ENCODE peak calls at places on chromosomes 12 and 14, in nine cellular contexts. B is right lobe of liver, G is uterus, V is HepG2, J is lower leg skin, C is suprapubic skin, T is A549, U is IMR-90, L is transverse colon. F is an unnamed sample.

GRCh38 chr12:107514887-107515445 is 170.6 kb upstream of the PWP1 start:
- DNase-seq in B (no peak), G (no peak), V (peak), J (no peak), C (no peak), T (peak), U (peak), L (no peak), F (no peak)

GRCh38 chr12:112820796-112821195 is 29.2 kb downstream of the RPH3A start:
- DNase-seq in B (no peak), G (no peak), V (no peak), J (no peak), C (no peak), T (no peak), U (no peak), L (no peak), F (no peak)

GRCh38 chr14:77032483-77032853 is 4.0 kb upstream of the IRF2BPL start:
- DNase-seq in B (no peak), G (no peak), V (no peak), J (no peak), C (no peak), T (no peak), U (no peak), L (no peak), F (no peak)

GRCh38 chr14:95364481-95365209 is 44.9 kb upstream of the CLMN start:
- DNase-seq in B (peak), G (no peak), V (peak), J (peak), C (no peak), T (no peak), U (no peak), L (no peak), F (no peak)

GRCh38 chr14:21921453-21921852 is 247.8 kb upstream of the OR4E1 start:
- DNase-seq in B (no peak), G (no peak), V (no peak), J (no peak), C (no peak), T (no peak), U (no peak), L (no peak), F (no peak)

GRCh38 chr12:55816876-55817351 is 610 bp downstream of the SARNP start:
- DNase-seq in B (no peak), G (no peak), V (no peak), J (no peak), C (no peak), T (peak), U (peak), L (no peak), F (peak)

GRCh38 chr12:98532687-98533304 is 17.4 kb downstream of the TMPO start:
- DNase-seq in B (no peak), G (no peak), V (peak), J (no peak), C (no peak), T (peak), U (peak), L (no peak), F (peak)

GRCh38 chr12:3905664-3906063 is 32.5 kb upstream of the PARP11 start:
- DNase-seq in B (no peak), G (no peak), V (no peak), J (no peak), C (no peak), T (no peak), U (no peak), L (no peak), F (no peak)

GRCh38 chr12:75642226-75642625 is 130.8 kb upstream of the KRR1 start:
- DNase-seq in B (no peak), G (no peak), V (no peak), J (no peak), C (no peak), T (no peak), U (no peak), L (no peak), F (no peak)

GRCh38 chr14:31020834-31021575 is 4.4 kb upstream of the AP4S1 start:
- DNase-seq in B (no peak), G (no peak), V (no peak), J (no peak), C (no peak), T (no peak), U (no peak), L (no peak), F (no peak)

GRCh38 chr12:52052471-52053186 is 1.4 kb downstream of the NR4A1 start:
- DNase-seq in B (no peak), G (no peak), V (no peak), J (no peak), C (no peak), T (no peak), U (peak), L (peak), F (no peak)

DNA sequence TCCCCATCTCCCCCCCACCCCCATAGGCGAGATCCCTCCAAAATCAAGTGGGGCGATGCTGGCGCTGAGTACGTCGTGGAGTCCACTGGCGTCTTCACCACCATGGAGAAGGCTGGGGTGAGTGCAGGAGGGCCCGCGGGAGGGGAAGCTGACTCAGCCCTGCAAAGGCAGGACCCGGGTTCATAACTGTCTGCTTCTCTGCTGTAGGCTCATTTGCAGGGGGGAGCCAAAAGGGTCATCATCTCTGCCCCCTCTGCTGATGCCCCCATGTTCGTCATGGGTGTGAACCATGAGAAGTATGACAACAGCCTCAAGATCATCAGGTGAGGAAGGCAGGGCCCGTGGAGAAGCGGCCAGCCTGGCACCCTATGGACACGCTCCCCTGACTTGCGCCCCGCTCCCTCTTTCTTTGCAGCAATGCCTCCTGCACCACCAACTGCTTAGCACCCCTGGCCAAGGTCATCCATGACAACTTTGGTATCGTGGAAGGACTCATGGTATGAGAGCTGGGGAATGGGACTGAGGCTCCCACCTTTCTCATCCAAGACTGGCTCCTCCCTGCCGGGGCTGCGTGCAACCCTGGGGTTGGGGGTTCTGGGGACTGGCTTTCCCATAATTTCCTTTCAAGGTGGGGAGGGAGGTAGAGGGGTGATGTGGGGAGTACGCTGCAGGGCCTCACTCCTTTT is 2.7 kb downstream of the GAPDH start:
- DNase-seq in B (no peak), G (no peak), V (peak), J (peak), C (no peak), T (no peak), U (no peak), L (no peak), F (no peak)
- TF ChIP-seq POLR2A in B (no peak), G (no peak), V (no peak), J (no peak), C (no peak), T (no peak), U (peak), L (no peak), F (no peak)

GRCh38 chr12:116277393-116278258 is at the start of gene MED13L:
- DNase-seq in B (peak), G (peak), V (peak), J (peak), C (peak), T (peak), U (peak), L (peak), F (peak)
- TF ChIP-seq POLR2A in B (peak), G (peak), V (peak), J (no peak), C (peak), T (peak), U (peak), L (peak), F (no peak)

GRCh38 chr12:633731-634130 is 29.5 kb downstream of the NINJ2 start:
- DNase-seq in B (no peak), G (no peak), V (peak), J (no peak), C (no peak), T (no peak), U (no peak), L (no peak), F (no peak)

GRCh38 chr12:632102-632696 is 31.0 kb downstream of the NINJ2 start:
- DNase-seq in B (no peak), G (no peak), V (peak), J (no peak), C (no peak), T (peak), U (peak), L (no peak), F (no peak)

GRCh38 chr12:627285-627684 is 36.0 kb downstream of the NINJ2 start:
- DNase-seq in B (no peak), G (no peak), V (no peak), J (no peak), C (no peak), T (no peak), U (no peak), L (no peak), F (no peak)

GRCh38 chr12:627863-628805 is 35.1 kb downstream of the NINJ2 start:
- DNase-seq in B (peak), G (no peak), V (peak), J (no peak), C (no peak), T (no peak), U (no peak), L (no peak), F (no peak)

GRCh38 chr12:630656-631632 is 32.3 kb downstream of the NINJ2 start:
- DNase-seq in B (peak), G (no peak), V (no peak), J (peak), C (no peak), T (no peak), U (no peak), L (peak), F (peak)
- TF ChIP-seq POLR2A in B (peak), G (no peak), V (no peak), J (no peak), C (no peak), T (no peak), U (no peak), L (peak), F (peak)

DNA sequence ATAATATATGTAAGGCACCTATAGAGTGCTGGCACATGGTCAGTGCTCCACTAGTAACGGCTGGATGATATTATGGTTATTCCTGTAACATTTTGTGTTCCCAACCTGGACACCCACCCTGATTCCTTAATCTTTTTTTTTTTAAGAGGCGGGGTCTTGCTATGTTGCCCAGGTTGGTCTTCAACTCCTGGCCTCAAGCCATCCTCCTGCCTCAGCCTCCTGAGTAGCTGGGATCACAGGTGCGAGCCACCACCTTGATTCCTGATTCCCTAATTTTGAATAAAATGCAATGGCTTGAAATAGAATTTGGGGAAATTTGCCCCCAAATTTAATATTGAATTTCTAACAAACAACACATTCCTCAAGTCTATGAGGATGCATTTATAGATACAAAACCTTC is 7.4 kb downstream of the C14orf93 start:
- DNase-seq in B (no peak), G (no peak), V (no peak), J (no peak), C (no peak), T (no peak), U (no peak), L (no peak), F (no peak)
- TF ChIP-seq POLR2A in B (no peak), G (no peak), V (no peak), J (no peak), C (no peak), T (no peak), U (no peak), L (no peak), F (no peak)

DNA sequence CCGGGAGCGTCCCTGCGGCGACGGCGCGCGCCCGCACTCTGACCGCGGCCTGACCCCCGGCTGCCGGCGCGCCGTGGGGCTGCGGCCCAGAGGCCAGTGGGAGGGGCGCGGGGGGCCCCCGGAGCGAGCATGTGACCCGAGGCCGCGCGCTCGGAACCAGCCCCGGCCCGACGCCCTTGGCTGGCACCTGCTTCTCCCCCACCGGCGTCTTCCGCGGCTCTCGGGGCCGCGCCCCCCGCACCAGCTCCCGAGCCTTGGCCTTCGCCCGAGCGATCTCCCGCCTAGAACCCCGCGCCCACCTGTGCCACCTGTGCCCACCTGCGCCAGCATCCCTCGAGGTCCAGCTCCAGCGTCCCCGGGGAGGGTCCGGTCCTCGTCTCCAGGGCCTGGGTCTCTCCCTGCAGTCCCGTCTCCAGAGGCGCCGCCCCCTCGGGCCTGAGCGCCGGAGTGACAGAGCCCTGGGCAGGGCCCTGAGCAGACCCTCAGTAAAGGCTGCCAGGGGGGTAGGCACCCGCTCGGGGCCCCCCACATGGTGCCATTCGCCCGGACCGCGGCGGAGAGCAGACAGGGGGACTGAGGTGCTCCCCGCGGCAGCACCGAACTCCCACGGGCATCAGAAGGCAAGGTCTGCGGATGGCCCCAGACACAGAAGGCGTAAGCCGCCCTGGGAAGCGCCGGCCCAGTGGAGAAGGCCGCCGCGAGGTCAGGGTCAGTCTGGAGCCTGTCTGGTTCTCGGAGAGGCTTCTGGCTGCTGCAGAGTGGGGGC is 762 bp upstream of the PPP1R13B start:
- DNase-seq in B (peak), G (peak), V (peak), J (peak), C (peak), T (no peak), U (no peak), L (peak), F (no peak)
- TF ChIP-seq POLR2A in B (no peak), G (no peak), V (no peak), J (no peak), C (no peak), T (no peak), U (no peak), L (no peak), F (no peak)

DNA sequence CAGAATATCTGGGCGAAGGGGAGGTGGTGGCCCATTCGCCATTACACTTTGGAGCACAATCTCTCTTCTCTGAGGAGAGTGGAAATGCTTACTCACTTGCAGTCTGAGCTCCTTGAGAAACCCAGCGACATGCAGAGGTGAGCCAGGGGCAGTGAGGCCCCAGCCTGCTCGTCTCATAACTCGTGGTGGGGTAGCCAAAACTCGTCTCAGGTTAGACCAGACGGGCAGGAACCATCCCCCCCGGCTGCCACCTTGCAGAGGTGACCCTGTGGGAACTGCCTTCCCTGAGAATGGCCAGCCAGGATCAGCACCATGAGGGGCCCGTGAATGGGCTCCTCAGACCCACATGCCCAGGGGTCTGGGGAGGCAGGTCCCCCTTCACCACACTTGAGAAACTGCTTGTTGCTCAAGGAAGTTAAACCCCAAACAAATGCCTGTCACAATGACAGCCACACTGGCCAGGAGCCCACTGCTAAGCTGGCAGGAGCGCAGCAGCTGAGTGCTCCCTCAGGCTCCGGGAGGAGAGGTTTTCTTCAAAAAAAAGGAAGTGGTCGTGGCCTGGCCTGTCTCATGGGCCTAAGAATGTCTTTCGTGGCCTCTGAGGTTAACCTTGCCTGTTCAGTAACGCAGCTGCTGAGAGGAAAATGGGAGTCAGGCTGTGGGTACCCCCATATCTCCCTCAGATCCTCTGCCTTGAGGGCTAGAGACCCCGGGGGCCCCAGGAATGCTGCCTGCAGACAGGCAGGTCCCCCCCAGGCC is 9.2 kb upstream of the ALDH2 start:
- DNase-seq in B (peak), G (no peak), V (no peak), J (peak), C (no peak), T (no peak), U (peak), L (peak), F (no peak)
- TF ChIP-seq POLR2A in B (no peak), G (no peak), V (no peak), J (no peak), C (no peak), T (no peak), U (no peak), L (no peak), F (no peak)

GRCh38 chr14:58398895-58399294 is 3.2 kb downstream of the TOMM20L start:
- DNase-seq in B (no peak), G (no peak), V (no peak), J (no peak), C (no peak), T (no peak), U (no peak), L (no peak), F (no peak)

GRCh38 chr14:58390830-58391229 is 4.9 kb upstream of the TOMM20L start:
- DNase-seq in B (no peak), G (no peak), V (no peak), J (no peak), C (no peak), T (no peak), U (no peak), L (no peak), F (no peak)

GRCh38 chr14:58395565-58395814 is 240 bp upstream of the TOMM20L start:
- DNase-seq in B (no peak), G (no peak), V (no peak), J (no peak), C (no peak), T (peak), U (no peak), L (no peak), F (no peak)

GRCh38 chr14:58398495-58398894 is 2.8 kb downstream of the TOMM20L start:
- DNase-seq in B (no peak), G (no peak), V (no peak), J (no peak), C (no peak), T (no peak), U (no peak), L (no peak), F (no peak)

DNA sequence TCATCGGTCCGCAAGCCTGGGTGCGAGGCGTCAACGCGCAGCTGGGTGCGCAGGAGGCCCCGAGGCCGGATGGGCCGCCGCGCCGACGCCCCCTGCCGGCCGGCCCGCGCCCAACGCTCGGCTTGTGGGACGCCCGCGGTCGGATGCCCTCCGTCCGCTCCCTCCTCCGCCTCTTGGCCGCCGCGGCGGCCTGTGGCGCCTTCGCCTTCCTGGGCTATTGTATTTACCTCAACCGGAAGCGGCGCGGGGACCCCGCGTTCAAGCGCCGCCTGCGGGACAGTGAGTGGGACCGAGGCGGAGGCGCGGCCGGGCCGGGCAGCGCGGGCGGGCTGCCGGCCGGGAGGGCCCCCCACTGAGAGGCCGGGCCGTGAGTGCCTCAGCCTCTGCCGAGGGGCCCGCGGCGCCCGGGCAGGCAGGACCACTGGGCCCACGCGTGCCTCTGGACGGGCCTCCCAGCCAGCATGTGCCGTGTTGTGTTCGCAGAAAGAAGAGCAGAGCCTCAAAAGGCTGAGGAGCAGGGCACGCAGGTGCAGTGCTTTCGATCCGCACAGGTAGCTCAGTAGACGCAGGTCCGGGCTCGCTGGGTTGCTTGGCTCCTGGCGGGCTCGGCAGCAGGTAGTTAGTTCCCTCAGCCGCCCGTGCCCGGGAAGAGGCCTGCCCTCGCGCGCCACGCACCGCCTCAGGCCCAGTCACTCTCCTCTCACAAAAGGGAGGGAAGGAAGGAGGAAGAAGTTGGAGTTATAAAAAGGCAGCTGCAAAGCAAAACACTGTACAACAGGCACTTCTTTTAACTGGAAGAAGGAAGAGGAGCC is at the start of gene TOMM20L:
- DNase-seq in B (peak), G (peak), V (peak), J (peak), C (peak), T (peak), U (peak), L (peak), F (peak)
- TF ChIP-seq POLR2A in B (peak), G (peak), V (peak), J (no peak), C (peak), T (peak), U (no peak), L (peak), F (peak)

F was measured in erythroblast.